ENCODE peak calls at places on chromosome 20, in seven cellular contexts. A, P, Q, O, S, I and D are unnamed samples.

GRCh38 chr20:61806314-61806713 is 259.4 kb downstream of the TAF4 start:
- DNase-seq in S (peak), I (no peak), Q (no peak), O (no peak), A (no peak), P (no peak), D (no peak)

GRCh38 chr20:31691646-31692275 is 30.9 kb downstream of the BCL2L1 start:
- DNase-seq in O (no peak), A (no peak), I (no peak), P (peak), Q (no peak), S (no peak), D (no peak)

GRCh38 chr20:32908334-32909292 is 49.9 kb downstream of the EFCAB8 start:
- DNase-seq in S (peak), O (no peak), Q (no peak), I (no peak), A (no peak), P (no peak), D (no peak)

GRCh38 chr20:33647603-33648395 is 14.3 kb upstream of the C20orf144 start:
- DNase-seq in A (no peak), Q (no peak), I (no peak), O (no peak), S (no peak), P (peak), D (no peak)

GRCh38 chr20:4161447-4162251 is 146.3 kb upstream of the RNF24 start:
- DNase-seq in A (no peak), P (peak), O (no peak), I (no peak), Q (no peak), S (peak), D (no peak)

GRCh38 chr20:40741507-40742106 is 52.6 kb upstream of the MAFB start:
- DNase-seq in I (peak), P (peak), Q (peak), A (no peak), S (no peak), O (peak), D (no peak)

GRCh38 chr20:53839423-53840176 is 230.8 kb downstream of the BCAS1 start:
- DNase-seq in O (no peak), S (peak), I (peak), Q (no peak), A (no peak), P (no peak), D (no peak)

GRCh38 chr20:5714261-5715041 is 35.8 kb upstream of the SHLD1 start:
- DNase-seq in Q (no peak), O (peak), P (peak), S (no peak), A (peak), I (no peak), D (no peak)

GRCh38 chr20:16580127-16580526 is 6.9 kb upstream of the KIF16B start:
- DNase-seq in I (peak), S (no peak), P (peak), A (no peak), O (peak), Q (no peak), D (no peak)

GRCh38 chr20:42074944-42075343 is 456.8 kb upstream of the CHD6 start:
- DNase-seq in P (no peak), A (no peak), Q (no peak), S (no peak), I (no peak), O (peak), D (no peak)

GRCh38 chr20:8780926-8781325 is 288.0 kb upstream of the PLCB4 start:
- DNase-seq in S (no peak), A (no peak), I (no peak), Q (no peak), P (no peak), O (no peak), D (no peak)

GRCh38 chr20:40689100-40689942 is at the start of gene MAFB:
- DNase-seq in S (peak), P (peak), Q (peak), O (peak), A (peak), I (peak), D (peak)

GRCh38 chr20:15927893-15928650 is 645.2 kb downstream of the KIF16B start:
- DNase-seq in P (no peak), A (no peak), Q (no peak), I (no peak), O (no peak), S (no peak), D (no peak)

GRCh38 chr20:41141153-41141815 is 3.9 kb downstream of the PLCG1 start:
- DNase-seq in A (peak), P (peak), S (no peak), Q (no peak), O (no peak), I (peak), D (no peak)

GRCh38 chr20:57657537-57658446 is 37.6 kb upstream of the ZBP1 start:
- DNase-seq in Q (no peak), I (peak), O (no peak), P (no peak), S (peak), A (peak), D (no peak)

GRCh38 chr20:16066571-16066970 is 506.7 kb downstream of the KIF16B start:
- DNase-seq in S (no peak), Q (no peak), A (no peak), O (peak), I (no peak), P (no peak), D (no peak)

GRCh38 chr20:8271727-8272126 is 139.7 kb downstream of the PLCB1 start:
- DNase-seq in P (peak), S (no peak), O (no peak), I (no peak), A (no peak), Q (no peak), D (no peak)

GRCh38 chr20:3563548-3564177 is 92.8 kb downstream of the ATRN start:
- DNase-seq in A (no peak), I (no peak), O (peak), S (no peak), P (peak), Q (no peak), D (no peak)

GRCh38 chr20:33914871-33915270 is 78.8 kb upstream of the RALY start:
- DNase-seq in O (no peak), I (no peak), A (no peak), Q (peak), P (peak), S (no peak), D (no peak)

GRCh38 chr20:57043091-57043490 is 223.3 kb downstream of the BMP7 start:
- DNase-seq in Q (no peak), S (no peak), P (no peak), O (no peak), A (peak), I (no peak), D (no peak)

GRCh38 chr20:57408536-57409233 is 17.5 kb downstream of the RBM38 start:
- DNase-seq in I (no peak), O (no peak), Q (no peak), P (no peak), A (no peak), S (no peak), D (no peak)

GRCh38 chr20:45110301-45110700 is 4.7 kb downstream of the WFDC5 start:
- DNase-seq in Q (no peak), S (no peak), P (no peak), A (no peak), O (no peak), I (no peak), D (no peak)

GRCh38 chr20:38149880-38150594 is 15.0 kb downstream of the TGM2 start:
- DNase-seq in S (peak), O (no peak), Q (no peak), P (no peak), A (no peak), I (no peak), D (no peak)

GRCh38 chr20:48295966-48296421 is 510.7 kb upstream of the SULF2 start:
- DNase-seq in Q (no peak), S (no peak), O (peak), I (no peak), P (peak), A (no peak), D (no peak)

GRCh38 chr20:34507661-34508060 is 8.6 kb upstream of the DYNLRB1 start:
- DNase-seq in S (no peak), I (no peak), P (no peak), O (no peak), A (no peak), Q (no peak), D (no peak)

GRCh38 chr20:35307666-35308653 is 15.7 kb upstream of the FAM83C start:
- DNase-seq in P (peak), A (no peak), S (no peak), Q (no peak), O (no peak), I (peak), D (no peak)

GRCh38 chr20:53642196-53643030 is 48.8 kb upstream of the ZNF217 start:
- DNase-seq in A (no peak), S (no peak), O (peak), I (peak), P (peak), Q (peak), D (no peak)

GRCh38 chr20:8647868-8648495 is 420.9 kb upstream of the PLCB4 start:
- DNase-seq in P (peak), S (no peak), Q (no peak), A (peak), O (no peak), I (peak), D (no peak)

GRCh38 chr20:23120936-23121765 is 35.0 kb upstream of the CD93 start:
- DNase-seq in A (no peak), I (no peak), P (no peak), O (no peak), S (no peak), Q (no peak), D (no peak)

GRCh38 chr20:3371757-3372156 is 35.7 kb downstream of the DNAAF9 start:
- DNase-seq in S (no peak), P (no peak), A (no peak), O (no peak), I (no peak), Q (no peak), D (no peak)

GRCh38 chr20:13995086-13995665 is at the start of gene MACROD2:
- DNase-seq in O (peak), P (peak), Q (peak), A (peak), S (peak), I (peak), D (peak)

GRCh38 chr20:59772373-59772705 is 161.1 kb downstream of the SYCP2 start:
- DNase-seq in Q (no peak), A (no peak), S (no peak), O (no peak), P (no peak), I (no peak), D (no peak)

GRCh38 chr20:54250691-54251090 is 42.8 kb downstream of the PFDN4 start:
- DNase-seq in Q (no peak), S (no peak), I (no peak), P (no peak), O (no peak), A (no peak), D (no peak)

GRCh38 chr20:2658414-2659354 is 5.3 kb downstream of the IDH3B start:
- DNase-seq in P (no peak), I (no peak), O (no peak), S (no peak), Q (no peak), A (no peak), D (no peak)

GRCh38 chr20:50722466-50723155 is 8.8 kb upstream of the PARD6B start:
- DNase-seq in P (no peak), A (no peak), I (no peak), Q (no peak), O (no peak), S (no peak), D (no peak)

GRCh38 chr20:49989234-49990065 is 6.7 kb downstream of the SNAI1 start:
- DNase-seq in I (peak), A (peak), P (peak), Q (peak), S (peak), O (peak), D (no peak)

GRCh38 chr20:31652917-31653385 is 15.2 kb downstream of the COX4I2 start:
- DNase-seq in P (peak), A (no peak), S (no peak), Q (no peak), I (no peak), O (no peak), D (no peak)

GRCh38 chr20:60206259-60206658 is 248.0 kb downstream of the CDH26 start:
- DNase-seq in S (no peak), P (peak), Q (no peak), I (no peak), O (peak), A (no peak), D (no peak)

GRCh38 chr20:50129662-50130345 is 16.9 kb upstream of the UBE2V1 start:
- DNase-seq in I (no peak), S (no peak), O (no peak), P (no peak), Q (no peak), A (no peak), D (no peak)

GRCh38 chr20:43936805-43937204 is 22.2 kb downstream of the TOX2 start:
- DNase-seq in A (no peak), I (no peak), S (no peak), O (no peak), Q (no peak), P (no peak), D (no peak)

GRCh38 chr20:43938932-43939761 is 24.5 kb downstream of the TOX2 start:
- DNase-seq in A (no peak), S (no peak), Q (peak), I (peak), O (peak), P (peak), D (no peak)

GRCh38 chr20:43936371-43936770 is 21.7 kb downstream of the TOX2 start:
- DNase-seq in S (no peak), I (no peak), P (peak), O (no peak), A (no peak), Q (no peak), D (no peak)

GRCh38 chr20:43938017-43938655 is 23.5 kb downstream of the TOX2 start:
- DNase-seq in Q (no peak), A (no peak), O (no peak), I (no peak), P (peak), S (no peak), D (no peak)

DNA sequence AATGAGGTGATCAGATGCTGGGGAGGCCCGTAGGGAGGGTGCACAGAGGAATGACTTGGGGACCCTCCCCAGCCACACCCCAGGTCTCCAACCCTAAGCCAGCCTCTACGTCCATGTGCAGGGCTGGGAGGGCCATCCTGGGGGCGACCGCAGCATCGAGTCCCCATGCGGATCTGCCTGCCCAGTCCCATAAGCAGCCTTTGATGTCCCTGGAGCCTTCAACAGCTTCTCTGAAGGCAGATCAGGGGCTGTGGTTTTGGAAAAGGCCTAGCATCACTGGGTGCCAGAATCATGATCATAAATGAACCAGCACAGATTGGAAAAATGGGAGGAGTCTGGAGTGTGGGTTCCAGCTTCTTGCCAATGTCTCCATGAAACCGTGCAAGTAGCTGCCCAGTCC is 22.9 kb downstream of the TOX2 start:
- DNase-seq in Q (no peak), S (no peak), O (no peak), I (no peak), A (no peak), P (peak), D (no peak)
- H3K27ac ChIP-seq in Q (no peak), S (no peak), O (no peak), I (no peak), A (no peak), P (no peak), D (no peak)

GRCh38 chr20:17848649-17849048 is 119.9 kb downstream of the SNX5 start:
- DNase-seq in P (no peak), S (no peak), I (no peak), Q (no peak), A (no peak), O (no peak), D (no peak)

GRCh38 chr20:17849111-17849900 is 119.3 kb downstream of the SNX5 start:
- DNase-seq in O (no peak), P (no peak), I (no peak), Q (no peak), A (no peak), S (no peak), D (no peak)

GRCh38 chr20:17848249-17848648 is 120.3 kb downstream of the SNX5 start:
- DNase-seq in O (no peak), I (no peak), P (no peak), A (no peak), S (no peak), Q (no peak), D (no peak)

GRCh38 chr20:17850674-17851006 is 118.0 kb downstream of the SNX5 start:
- DNase-seq in I (no peak), A (no peak), Q (no peak), S (no peak), P (no peak), O (no peak), D (no peak)

GRCh38 chr20:17849901-17850673 is 118.5 kb downstream of the SNX5 start:
- DNase-seq in I (peak), P (peak), S (no peak), A (peak), Q (no peak), O (peak), D (no peak)
- H3K27ac ChIP-seq in I (peak), P (no peak), S (peak), A (peak), Q (peak), O (peak), D (no peak)

DNA sequence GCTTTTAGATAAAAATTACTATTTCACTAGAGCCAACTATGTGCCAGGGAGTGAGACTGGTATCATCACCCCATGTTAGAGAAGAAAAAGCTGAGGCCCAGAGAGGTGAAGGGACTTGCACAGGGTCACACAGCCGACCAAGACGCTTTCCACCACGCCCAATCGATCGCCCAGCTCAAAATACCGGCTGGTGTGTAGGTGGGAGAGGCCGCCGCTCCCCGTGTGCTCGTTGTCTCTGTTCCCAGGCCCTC is 253 bp upstream of the SNPH start:
- DNase-seq in O (no peak), A (no peak), P (no peak), Q (no peak), I (no peak), S (no peak), D (no peak)
- H3K27ac ChIP-seq in O (peak), A (peak), P (peak), Q (peak), I (peak), S (no peak), D (peak)

GRCh38 chr20:52103469-52103910 is 88.1 kb downstream of the ZFP64 start:
- DNase-seq in S (no peak), O (no peak), I (no peak), A (no peak), P (peak), Q (no peak), D (no peak)
- H3K27ac ChIP-seq in S (no peak), O (no peak), I (no peak), A (no peak), P (no peak), Q (no peak), D (no peak)

DNA sequence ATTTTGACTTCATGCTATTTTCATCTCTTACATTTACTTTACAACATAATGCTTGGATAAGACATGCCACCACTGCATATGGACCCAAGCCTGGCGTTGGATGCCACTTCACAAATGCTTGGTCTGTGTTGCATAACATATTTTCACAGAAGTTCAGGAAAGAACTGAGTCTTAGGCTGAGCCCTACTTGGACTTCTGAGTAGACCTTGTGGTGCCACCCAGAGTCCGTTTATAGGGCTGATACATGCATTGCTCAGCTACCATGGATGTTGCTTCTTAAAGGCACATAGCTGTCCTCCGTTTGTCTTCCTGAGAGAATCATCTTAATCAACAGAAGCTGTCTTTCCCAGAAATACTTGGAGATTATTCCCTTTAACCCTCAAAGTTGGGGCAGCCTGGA is 337.9 kb downstream of the BTBD3 start:
- DNase-seq in S (no peak), O (no peak), I (no peak), P (peak), Q (no peak), A (no peak), D (no peak)
- H3K27ac ChIP-seq in S (no peak), O (no peak), I (no peak), P (no peak), Q (no peak), A (no peak), D (no peak)

GRCh38 chr20:20782221-20782620 is 69.8 kb upstream of the RALGAPA2 start:
- DNase-seq in O (no peak), S (no peak), I (peak), P (peak), A (no peak), Q (no peak), D (no peak)
- H3K27ac ChIP-seq in O (no peak), S (no peak), I (peak), P (no peak), A (peak), Q (no peak), D (no peak)

GRCh38 chr20:46252352-46253091 is 55.8 kb downstream of the CDH22 start:
- DNase-seq in Q (no peak), I (no peak), O (no peak), S (no peak), P (no peak), A (no peak), D (no peak)
- H3K27ac ChIP-seq in Q (no peak), I (no peak), O (no peak), S (no peak), P (no peak), A (no peak), D (no peak)

GRCh38 chr20:19814241-19814640 is 56.2 kb downstream of the RIN2 start:
- DNase-seq in S (no peak), A (no peak), I (no peak), P (no peak), O (no peak), Q (no peak), D (no peak)

GRCh38 chr20:19813839-19814238 is 55.8 kb downstream of the RIN2 start:
- DNase-seq in A (no peak), Q (no peak), P (no peak), I (no peak), S (no peak), O (no peak), D (no peak)

GRCh38 chr20:19817017-19817416 is 59.0 kb downstream of the RIN2 start:
- DNase-seq in O (no peak), P (peak), S (no peak), A (peak), Q (peak), I (peak), D (no peak)

GRCh38 chr20:19815553-19815991 is 57.5 kb downstream of the RIN2 start:
- DNase-seq in A (peak), I (peak), P (peak), O (peak), S (no peak), Q (peak), D (no peak)

DNA sequence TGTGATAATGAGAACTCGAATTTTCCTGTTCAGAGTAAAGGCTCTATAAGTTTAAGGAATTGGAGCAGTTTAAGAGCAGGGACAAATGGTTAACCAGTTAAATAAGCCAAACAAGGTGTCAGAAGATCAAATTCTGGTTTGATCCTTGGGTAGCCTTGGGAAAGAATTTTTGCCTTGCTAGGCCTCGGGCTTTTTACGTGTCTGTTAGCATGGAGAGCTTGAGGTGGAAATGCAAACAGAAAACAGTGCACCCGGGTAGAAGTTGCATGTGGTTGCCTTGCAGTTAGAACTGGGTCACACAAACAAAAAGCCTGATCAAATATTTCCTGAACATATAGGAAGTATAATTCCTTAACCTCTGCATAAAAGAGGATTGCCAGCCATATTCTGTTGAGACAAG is 58.3 kb downstream of the RIN2 start:
- DNase-seq in Q (no peak), S (no peak), I (no peak), O (no peak), A (no peak), P (no peak), D (no peak)
- H3K27ac ChIP-seq in Q (no peak), S (no peak), I (peak), O (no peak), A (peak), P (peak), D (no peak)